ENCODE peak calls at places on chromosomes 1 and 21, in nine cellular contexts. F, T, V, C, N, S, X, R and U are unnamed samples.

GRCh38 chr1:7117599-7118281 is 332.5 kb downstream of the CAMTA1 start:
- DNase-seq in F (no peak), T (no peak), V (no peak), C (peak; percentile 90), N (no peak), S (peak; percentile 76), X (no peak), R (no peak), U (no peak)

GRCh38 chr1:116498789-116499628 is 71.8 kb downstream of the CD58 start:
- DNase-seq in F (no peak), T (peak; percentile 72), V (peak; percentile 30), C (peak; percentile 90), N (no peak), S (peak; percentile 78), X (peak; percentile 76), R (peak; percentile 26), U (peak; percentile 38)

GRCh38 chr1:18466676-18467075 is 14.1 kb upstream of the KLHDC7A start:
- DNase-seq in F (no peak), T (no peak), V (no peak), C (no peak), N (no peak), S (no peak), X (no peak), R (no peak), U (no peak)

GRCh38 chr1:212205843-212206242 is 79.4 kb upstream of the PPP2R5A start:
- DNase-seq in F (no peak), T (peak; percentile 42), V (no peak), C (no peak), N (no peak), S (peak; percentile 29), X (peak; percentile 54), R (no peak), U (no peak)

GRCh38 chr1:204072951-204073836 is at the start of gene SOX13:
- DNase-seq in F (no peak), T (peak; percentile 86), V (peak; percentile 21), C (peak; percentile 97), N (peak; percentile 86), S (peak; percentile 94), X (peak; percentile 92), R (peak; percentile 63), U (peak; percentile 96)

GRCh38 chr1:27599605-27600499 is 4.1 kb downstream of the AHDC1 start:
- DNase-seq in F (no peak), T (no peak), V (no peak), C (no peak), N (no peak), S (no peak), X (no peak), R (no peak), U (peak; percentile 50)

GRCh38 chr1:212463565-212464270 is 31.0 kb downstream of the NENF start:
- DNase-seq in F (no peak), T (no peak), V (no peak), C (peak; percentile 61), N (no peak), S (no peak), X (no peak), R (no peak), U (no peak)

GRCh38 chr1:227541796-227542152 is 21.6 kb upstream of the ZNF678 start:
- DNase-seq in F (no peak), T (no peak), V (no peak), C (peak; percentile 74), N (no peak), S (peak; percentile 18), X (no peak), R (no peak), U (peak; percentile 76)

GRCh38 chr1:93591833-93592635 is 89.6 kb downstream of the BCAR3 start:
- DNase-seq in F (no peak), T (no peak), V (no peak), C (peak; percentile 96), N (no peak), S (no peak), X (no peak), R (no peak), U (peak; percentile 58)

GRCh38 chr1:204442376-204443259 is 31.0 kb upstream of the PPP1R15B start:
- DNase-seq in F (no peak), T (no peak), V (no peak), C (no peak), N (no peak), S (no peak), X (no peak), R (no peak), U (no peak)

GRCh38 chr1:230280054-230280795 is 145.9 kb downstream of the PGBD5 start:
- DNase-seq in F (no peak), T (no peak), V (no peak), C (no peak), N (no peak), S (no peak), X (no peak), R (no peak), U (no peak)

GRCh38 chr1:71658295-71658694 is 577.5 kb upstream of the ZRANB2 start:
- DNase-seq in F (no peak), T (no peak), V (no peak), C (no peak), N (no peak), S (peak; percentile 77), X (no peak), R (no peak), U (no peak)

GRCh38 chr21:45209046-45209445 is 78.6 kb downstream of the POFUT2 start:
- DNase-seq in F (no peak), T (no peak), V (no peak), C (no peak), N (no peak), S (peak; percentile 57), X (no peak), R (no peak), U (no peak)

GRCh38 chr1:112399456-112399855 is 3.4 kb downstream of the CTTNBP2NL start:
- DNase-seq in F (no peak), T (no peak), V (no peak), C (no peak), N (no peak), S (peak; percentile 33), X (no peak), R (no peak), U (no peak)

GRCh38 chr1:202852163-202852904 is 36.6 kb downstream of the RABIF start:
- DNase-seq in F (no peak), T (no peak), V (peak; percentile 33), C (peak; percentile 75), N (no peak), S (peak; percentile 80), X (no peak), R (no peak), U (peak; percentile 24)

GRCh38 chr1:157585984-157586383 is 11.9 kb downstream of the FCRL4 start:
- DNase-seq in F (no peak), T (no peak), V (no peak), C (peak; percentile 57), N (no peak), S (no peak), X (no peak), R (no peak), U (no peak)

GRCh38 chr1:22503721-22504410 is 52.2 kb downstream of the ZBTB40 start:
- DNase-seq in F (no peak), T (no peak), V (no peak), C (no peak), N (no peak), S (peak; percentile 36), X (no peak), R (no peak), U (no peak)

GRCh38 chr1:2402420-2402819 is 9.9 kb downstream of the PEX10 start:
- DNase-seq in F (no peak), T (no peak), V (no peak), C (no peak), N (no peak), S (no peak), X (no peak), R (no peak), U (no peak)

GRCh38 chr1:59237905-59238304 is 59.0 kb upstream of the FGGY start:
- DNase-seq in F (no peak), T (no peak), V (no peak), C (no peak), N (no peak), S (no peak), X (no peak), R (no peak), U (no peak)

GRCh38 chr1:27292111-27292510 is 29.9 kb upstream of the TMEM222 start:
- DNase-seq in F (no peak), T (no peak), V (no peak), C (no peak), N (no peak), S (no peak), X (no peak), R (no peak), U (no peak)

GRCh38 chr1:21050031-21050430 is 126.7 kb downstream of the EIF4G3 start:
- DNase-seq in F (no peak), T (no peak), V (no peak), C (peak; percentile 3), N (no peak), S (peak; percentile 74), X (no peak), R (peak; percentile 51), U (no peak)

GRCh38 chr1:112358798-112359408 is 37.1 kb upstream of the CTTNBP2NL start:
- DNase-seq in F (no peak), T (peak; percentile 60), V (peak; percentile 45), C (peak; percentile 44), N (peak; percentile 77), S (peak; percentile 83), X (peak; percentile 43), R (peak; percentile 25), U (peak; percentile 94)

GRCh38 chr1:14895727-14896126 is 257.8 kb upstream of the TMEM51 start:
- DNase-seq in F (no peak), T (no peak), V (no peak), C (no peak), N (no peak), S (no peak), X (no peak), R (no peak), U (no peak)

GRCh38 chr1:156070523-156070922 is 9.6 kb downstream of the RAB25 start:
- DNase-seq in F (no peak), T (no peak), V (no peak), C (no peak), N (no peak), S (no peak), X (no peak), R (no peak), U (no peak)

GRCh38 chr1:239263821-239264220 is 122.5 kb upstream of the CHRM3 start:
- DNase-seq in F (no peak), T (no peak), V (no peak), C (peak; percentile 7), N (no peak), S (no peak), X (no peak), R (no peak), U (no peak)

GRCh38 chr1:94522304-94522703 is 19.3 kb downstream of the F3 start:
- DNase-seq in F (no peak), T (no peak), V (no peak), C (peak; percentile 80), N (no peak), S (peak; percentile 83), X (peak; percentile 52), R (no peak), U (no peak)

GRCh38 chr1:15322648-15323350 is 75.8 kb downstream of the FHAD1 start:
- DNase-seq in F (no peak), T (no peak), V (no peak), C (no peak), N (peak; percentile 24), S (no peak), X (no peak), R (peak; percentile 73), U (no peak)

GRCh38 chr1:167904641-167905040 is 9.3 kb downstream of the ADCY10 start:
- DNase-seq in F (no peak), T (no peak), V (no peak), C (peak; percentile 33), N (no peak), S (peak; percentile 54), X (no peak), R (no peak), U (no peak)

GRCh38 chr1:20093940-20094391 is 24.0 kb downstream of the PLA2G5 start:
- DNase-seq in F (no peak), T (no peak), V (no peak), C (no peak), N (peak; percentile 79), S (peak; percentile 75), X (no peak), R (no peak), U (peak; percentile 85)

GRCh38 chr1:203048086-203048485 is 21.8 kb downstream of the PPFIA4 start:
- DNase-seq in F (no peak), T (no peak), V (no peak), C (no peak), N (no peak), S (no peak), X (no peak), R (no peak), U (no peak)